ENCODE peak calls at places on chromosomes 7 and 10, in six cellular contexts. C is astrocyte of the spinal cord; S is PC-3; V is MM.1S; M is CD4-positive, CD25-positive, alpha-beta regulatory T cell; P is CD8-positive, alpha-beta memory T cell. K is an unnamed sample.

GRCh38 chr10:111972109-111972508 is 211.5 kb downstream of the GPAM start:
- DNase-seq in C (no peak), S (peak), V (no peak), M (no peak), P (no peak), K (no peak)

GRCh38 chr10:116044722-116045374 is 228.2 kb downstream of the GFRA1 start:
- DNase-seq in C (peak), S (no peak), V (no peak), M (no peak), P (no peak), K (no peak)

GRCh38 chr7:135599471-135599870 is 41.8 kb downstream of the NUP205 start:
- DNase-seq in C (no peak), S (no peak), V (no peak), M (no peak), P (no peak), K (no peak)

GRCh38 chr7:44477063-44477830 is 13.2 kb downstream of the NUDCD3 start:
- DNase-seq in C (peak), S (peak), V (peak), M (peak), P (peak), K (peak)

GRCh38 chr10:86688398-86688921 is 20.1 kb downstream of the LDB3 start:
- DNase-seq in C (peak), S (peak), V (peak), M (peak), P (peak), K (peak)

GRCh38 chr7:70694357-70694908 is 437.5 kb upstream of the GALNT17 start:
- DNase-seq in C (peak), S (no peak), V (peak), M (no peak), P (peak), K (peak)

GRCh38 chr10:90751107-90751997 is 106.5 kb downstream of the HTR7 start:
- DNase-seq in C (peak), S (peak), V (peak), M (peak), P (no peak), K (peak)

GRCh38 chr10:43700306-43700705 is 51.6 kb upstream of the ZNF32 start:
- DNase-seq in C (no peak), S (no peak), V (no peak), M (no peak), P (no peak), K (no peak)

GRCh38 chr10:30055094-30055701 is 4.2 kb downstream of the JCAD start:
- DNase-seq in C (no peak), S (peak), V (no peak), M (no peak), P (no peak), K (no peak)

GRCh38 chr7:158876984-158877383 is 20.6 kb downstream of the DYNC2I1 start:
- DNase-seq in C (no peak), S (no peak), V (no peak), M (no peak), P (no peak), K (no peak)

GRCh38 chr7:98133621-98134266 is 27.1 kb downstream of the LMTK2 start:
- DNase-seq in C (peak), S (peak), V (no peak), M (peak), P (no peak), K (no peak)

GRCh38 chr10:77415311-77415960 is 222.2 kb downstream of the KCNMA1 start:
- DNase-seq in C (no peak), S (no peak), V (no peak), M (no peak), P (no peak), K (no peak)

GRCh38 chr10:91551856-91552255 is 81.0 kb downstream of the PPP1R3C start:
- DNase-seq in C (peak), S (peak), V (no peak), M (no peak), P (no peak), K (no peak)

GRCh38 chr10:111093741-111094380 is 17.0 kb downstream of the ADRA2A start:
- DNase-seq in C (peak), S (peak), V (no peak), M (no peak), P (no peak), K (no peak)

GRCh38 chr7:151728286-151728660 is 148.6 kb downstream of the PRKAG2 start:
- DNase-seq in C (no peak), S (no peak), V (no peak), M (no peak), P (no peak), K (no peak)

GRCh38 chr7:113394856-113395255 is 276.5 kb upstream of the SMIM30 start:
- DNase-seq in C (peak), S (no peak), V (peak), M (no peak), P (no peak), K (no peak)

GRCh38 chr7:66419210-66419609 is 209.5 kb upstream of the KCTD7 start:
- DNase-seq in C (no peak), S (no peak), V (no peak), M (no peak), P (no peak), K (no peak)

GRCh38 chr7:141674702-141675101 is 27.3 kb downstream of the DENND11 start:
- DNase-seq in C (peak), S (no peak), V (no peak), M (no peak), P (no peak), K (no peak)

GRCh38 chr10:78968300-78968943 is 100.3 kb upstream of the ZMIZ1 start:
- DNase-seq in C (no peak), S (no peak), V (no peak), M (no peak), P (no peak), K (no peak)

GRCh38 chr7:1909476-1909875 is 239.4 kb downstream of the ELFN1 start:
- DNase-seq in C (no peak), S (no peak), V (no peak), M (no peak), P (no peak), K (no peak)

GRCh38 chr10:132846631-132847415 is 60.9 kb upstream of the NKX6-2 start:
- DNase-seq in C (no peak), S (no peak), V (no peak), M (no peak), P (no peak), K (no peak)

GRCh38 chr10:117662126-117662525 is 119.6 kb downstream of the EMX2 start:
- DNase-seq in C (no peak), S (no peak), V (no peak), M (no peak), P (no peak), K (no peak)

GRCh38 chr10:29851241-29851640 is 208.1 kb downstream of the JCAD start:
- DNase-seq in C (no peak), S (no peak), V (no peak), M (no peak), P (no peak), K (no peak)

GRCh38 chr10:126375926-126376554 is 12.2 kb downstream of the ADAM12 start:
- DNase-seq in C (no peak), S (peak), V (no peak), M (no peak), P (no peak), K (no peak)

GRCh38 chr7:11345621-11346020 is 371.9 kb downstream of the PHF14 start:
- DNase-seq in C (peak), S (peak), V (no peak), M (no peak), P (no peak), K (no peak)

GRCh38 chr10:70265032-70265689 is 18.6 kb downstream of the NPFFR1 start:
- DNase-seq in C (no peak), S (peak), V (peak), M (no peak), P (no peak), K (no peak)

GRCh38 chr7:117772416-117772815 is 100.8 kb downstream of the CTTNBP2 start:
- DNase-seq in C (no peak), S (no peak), V (no peak), M (no peak), P (no peak), K (no peak)

GRCh38 chr7:82442492-82443043 is 1.0 kb downstream of the CACNA2D1 start:
- DNase-seq in C (peak), S (no peak), V (no peak), M (no peak), P (no peak), K (no peak)

GRCh38 chr7:1940402-1940786 is 270.3 kb downstream of the ELFN1 start:
- DNase-seq in C (peak), S (no peak), V (no peak), M (peak), P (peak), K (peak)

GRCh38 chr7:130940907-130941306 is 206.9 kb upstream of the KLF14 start:
- DNase-seq in C (peak), S (peak), V (no peak), M (no peak), P (no peak), K (no peak)

GRCh38 chr7:111855842-111856227 is 293.5 kb upstream of the IMMP2L start:
- DNase-seq in C (peak), S (peak), V (no peak), M (no peak), P (no peak), K (no peak)

GRCh38 chr7:25851332-25852248 is 300.4 kb upstream of the NFE2L3 start:
- DNase-seq in C (peak), S (peak), V (peak), M (peak), P (peak), K (peak)

GRCh38 chr7:140734729-140735128 is 38.2 kb downstream of the NDUFB2 start:
- DNase-seq in C (no peak), S (no peak), V (no peak), M (no peak), P (no peak), K (no peak)

GRCh38 chr7:34143397-34143796 is 238.1 kb downstream of the BMPER start:
- DNase-seq in C (no peak), S (no peak), V (no peak), M (no peak), P (no peak), K (no peak)

GRCh38 chr10:83848696-83849095 is 290.6 kb upstream of the GHITM start:
- DNase-seq in C (no peak), S (no peak), V (no peak), M (no peak), P (no peak), K (no peak)

GRCh38 chr7:92179393-92179924 is 517 bp upstream of the LRRD1 start:
- DNase-seq in C (no peak), S (no peak), V (no peak), M (no peak), P (no peak), K (no peak)

K was measured in CD4-positive, alpha-beta memory T cell.